ENCODE peak calls at places on chromosomes 6 and 20, in six cellular contexts. One of them, this sample, is unnamed.
A peak's percentile ranks its signal among the peaks of the same experiment; 100 is the strongest.

GRCh38 chr20:24309596-24309995 is 159.8 kb upstream of the SYNDIG1 start:
- DNase-seq in activated T-helper 9 cell treated with anti-CD3 and anti-CD28 coated beads, Interleukin-2, amount 50 U/mL, for 16 hours: no peak
- DNase-seq in cardiac muscle cell: no peak
- DNase-seq in right cardiac atrium: no peak
- DNase-seq in stimulated activated CD8-positive, alpha-beta memory T cell treated with anti-CD3 and anti-CD28 coated beads, Interleukin-12 subunit alpha, Interleukin-12 subunit beta, amount 100 ng/mL, for 4 hours: no peak
- DNase-seq in astrocyte of the hippocampus: no peak
- DNase-seq in this sample: no peak

GRCh38 chr6:32177182-32177787 is 920 bp upstream of the RNF5 start:
- DNase-seq in stimulated activated CD8-positive, alpha-beta memory T cell treated with anti-CD3 and anti-CD28 coated beads, Interleukin-12 subunit alpha, Interleukin-12 subunit beta, amount 100 ng/mL, for 4 hours: no peak
- DNase-seq in activated T-helper 9 cell treated with anti-CD3 and anti-CD28 coated beads, Interleukin-2, amount 50 U/mL, for 16 hours: no peak
- DNase-seq in cardiac muscle cell: peak; percentile 77
- DNase-seq in astrocyte of the hippocampus: no peak
- DNase-seq in right cardiac atrium: no peak
- DNase-seq in this sample: no peak

GRCh38 chr6:47132724-47133123 is 90.6 kb upstream of the ADGRF1 start:
- DNase-seq in right cardiac atrium: no peak
- DNase-seq in cardiac muscle cell: peak; percentile 26
- DNase-seq in activated T-helper 9 cell treated with anti-CD3 and anti-CD28 coated beads, Interleukin-2, amount 50 U/mL, for 16 hours: no peak
- DNase-seq in astrocyte of the hippocampus: no peak
- DNase-seq in stimulated activated CD8-positive, alpha-beta memory T cell treated with anti-CD3 and anti-CD28 coated beads, Interleukin-12 subunit alpha, Interleukin-12 subunit beta, amount 100 ng/mL, for 4 hours: no peak
- DNase-seq in this sample: no peak

GRCh38 chr6:52596371-52597028 is 19.6 kb upstream of the TRAM2 start:
- DNase-seq in astrocyte of the hippocampus: no peak
- DNase-seq in activated T-helper 9 cell treated with anti-CD3 and anti-CD28 coated beads, Interleukin-2, amount 50 U/mL, for 16 hours: no peak
- DNase-seq in stimulated activated CD8-positive, alpha-beta memory T cell treated with anti-CD3 and anti-CD28 coated beads, Interleukin-12 subunit alpha, Interleukin-12 subunit beta, amount 100 ng/mL, for 4 hours: no peak
- DNase-seq in cardiac muscle cell: no peak
- DNase-seq in right cardiac atrium: no peak
- DNase-seq in this sample: peak; percentile 68

GRCh38 chr6:1321715-1322114 is 9.8 kb downstream of the FOXQ1 start:
- DNase-seq in astrocyte of the hippocampus: no peak
- DNase-seq in cardiac muscle cell: no peak
- DNase-seq in stimulated activated CD8-positive, alpha-beta memory T cell treated with anti-CD3 and anti-CD28 coated beads, Interleukin-12 subunit alpha, Interleukin-12 subunit beta, amount 100 ng/mL, for 4 hours: no peak
- DNase-seq in activated T-helper 9 cell treated with anti-CD3 and anti-CD28 coated beads, Interleukin-2, amount 50 U/mL, for 16 hours: no peak
- DNase-seq in right cardiac atrium: no peak
- DNase-seq in this sample: peak; percentile 68

GRCh38 chr6:169009658-169010057 is 244.0 kb downstream of the THBS2 start:
- DNase-seq in cardiac muscle cell: no peak
- DNase-seq in activated T-helper 9 cell treated with anti-CD3 and anti-CD28 coated beads, Interleukin-2, amount 50 U/mL, for 16 hours: no peak
- DNase-seq in stimulated activated CD8-positive, alpha-beta memory T cell treated with anti-CD3 and anti-CD28 coated beads, Interleukin-12 subunit alpha, Interleukin-12 subunit beta, amount 100 ng/mL, for 4 hours: no peak
- DNase-seq in astrocyte of the hippocampus: no peak
- DNase-seq in right cardiac atrium: no peak
- DNase-seq in this sample: no peak

GRCh38 chr20:52150440-52151258 is 40.9 kb downstream of the ZFP64 start:
- DNase-seq in stimulated activated CD8-positive, alpha-beta memory T cell treated with anti-CD3 and anti-CD28 coated beads, Interleukin-12 subunit alpha, Interleukin-12 subunit beta, amount 100 ng/mL, for 4 hours: no peak
- DNase-seq in cardiac muscle cell: peak; percentile 56
- DNase-seq in right cardiac atrium: no peak
- DNase-seq in activated T-helper 9 cell treated with anti-CD3 and anti-CD28 coated beads, Interleukin-2, amount 50 U/mL, for 16 hours: no peak
- DNase-seq in astrocyte of the hippocampus: peak; percentile 63
- DNase-seq in this sample: peak; percentile 76

GRCh38 chr6:10166031-10166430 is 248.8 kb downstream of the TFAP2A start:
- DNase-seq in right cardiac atrium: no peak
- DNase-seq in stimulated activated CD8-positive, alpha-beta memory T cell treated with anti-CD3 and anti-CD28 coated beads, Interleukin-12 subunit alpha, Interleukin-12 subunit beta, amount 100 ng/mL, for 4 hours: no peak
- DNase-seq in astrocyte of the hippocampus: no peak
- DNase-seq in cardiac muscle cell: no peak
- DNase-seq in activated T-helper 9 cell treated with anti-CD3 and anti-CD28 coated beads, Interleukin-2, amount 50 U/mL, for 16 hours: no peak
- DNase-seq in this sample: no peak

GRCh38 chr6:16136536-16137450 is 7.9 kb downstream of the MYLIP start:
- DNase-seq in activated T-helper 9 cell treated with anti-CD3 and anti-CD28 coated beads, Interleukin-2, amount 50 U/mL, for 16 hours: peak; percentile 13
- DNase-seq in astrocyte of the hippocampus: peak; percentile 84
- DNase-seq in stimulated activated CD8-positive, alpha-beta memory T cell treated with anti-CD3 and anti-CD28 coated beads, Interleukin-12 subunit alpha, Interleukin-12 subunit beta, amount 100 ng/mL, for 4 hours: no peak
- DNase-seq in right cardiac atrium: no peak
- DNase-seq in cardiac muscle cell: no peak
- DNase-seq in this sample: peak; percentile 70

GRCh38 chr6:114007451-114007953 is 36.6 kb upstream of the HDAC2 start:
- DNase-seq in cardiac muscle cell: no peak
- DNase-seq in astrocyte of the hippocampus: peak; percentile 46
- DNase-seq in right cardiac atrium: no peak
- DNase-seq in activated T-helper 9 cell treated with anti-CD3 and anti-CD28 coated beads, Interleukin-2, amount 50 U/mL, for 16 hours: no peak
- DNase-seq in stimulated activated CD8-positive, alpha-beta memory T cell treated with anti-CD3 and anti-CD28 coated beads, Interleukin-12 subunit alpha, Interleukin-12 subunit beta, amount 100 ng/mL, for 4 hours: no peak
- DNase-seq in this sample: no peak

GRCh38 chr20:50385733-50386640 is 124.2 kb upstream of the PTPN1 start:
- DNase-seq in cardiac muscle cell: no peak
- DNase-seq in stimulated activated CD8-positive, alpha-beta memory T cell treated with anti-CD3 and anti-CD28 coated beads, Interleukin-12 subunit alpha, Interleukin-12 subunit beta, amount 100 ng/mL, for 4 hours: peak; percentile 49
- DNase-seq in astrocyte of the hippocampus: no peak
- DNase-seq in right cardiac atrium: no peak
- DNase-seq in activated T-helper 9 cell treated with anti-CD3 and anti-CD28 coated beads, Interleukin-2, amount 50 U/mL, for 16 hours: peak; percentile 7
- DNase-seq in this sample: no peak

GRCh38 chr20:37007898-37008649 is 56.6 kb upstream of the SAMHD1 start:
- DNase-seq in cardiac muscle cell: peak; percentile 20
- DNase-seq in astrocyte of the hippocampus: peak; percentile 48
- DNase-seq in stimulated activated CD8-positive, alpha-beta memory T cell treated with anti-CD3 and anti-CD28 coated beads, Interleukin-12 subunit alpha, Interleukin-12 subunit beta, amount 100 ng/mL, for 4 hours: no peak
- DNase-seq in activated T-helper 9 cell treated with anti-CD3 and anti-CD28 coated beads, Interleukin-2, amount 50 U/mL, for 16 hours: no peak
- DNase-seq in right cardiac atrium: no peak
- DNase-seq in this sample: peak; percentile 45

GRCh38 chr6:30074331-30075093 is 1.1 kb downstream of the RNF39 start:
- DNase-seq in cardiac muscle cell: no peak
- DNase-seq in activated T-helper 9 cell treated with anti-CD3 and anti-CD28 coated beads, Interleukin-2, amount 50 U/mL, for 16 hours: no peak
- DNase-seq in right cardiac atrium: peak; percentile 41
- DNase-seq in astrocyte of the hippocampus: peak; percentile 38
- DNase-seq in stimulated activated CD8-positive, alpha-beta memory T cell treated with anti-CD3 and anti-CD28 coated beads, Interleukin-12 subunit alpha, Interleukin-12 subunit beta, amount 100 ng/mL, for 4 hours: no peak
- DNase-seq in this sample: peak; percentile 32

GRCh38 chr6:43454290-43455033 is 886 bp downstream of the DLK2 start:
- DNase-seq in right cardiac atrium: peak; percentile 95
- DNase-seq in stimulated activated CD8-positive, alpha-beta memory T cell treated with anti-CD3 and anti-CD28 coated beads, Interleukin-12 subunit alpha, Interleukin-12 subunit beta, amount 100 ng/mL, for 4 hours: peak; percentile 48
- DNase-seq in activated T-helper 9 cell treated with anti-CD3 and anti-CD28 coated beads, Interleukin-2, amount 50 U/mL, for 16 hours: peak; percentile 54
- DNase-seq in astrocyte of the hippocampus: peak; percentile 92
- DNase-seq in cardiac muscle cell: peak; percentile 89
- DNase-seq in this sample: peak; percentile 94

GRCh38 chr6:116010400-116011095 is 50.1 kb downstream of the FRK start:
- DNase-seq in activated T-helper 9 cell treated with anti-CD3 and anti-CD28 coated beads, Interleukin-2, amount 50 U/mL, for 16 hours: peak; percentile 8
- DNase-seq in cardiac muscle cell: peak; percentile 65
- DNase-seq in right cardiac atrium: peak; percentile 75
- DNase-seq in astrocyte of the hippocampus: peak; percentile 83
- DNase-seq in stimulated activated CD8-positive, alpha-beta memory T cell treated with anti-CD3 and anti-CD28 coated beads, Interleukin-12 subunit alpha, Interleukin-12 subunit beta, amount 100 ng/mL, for 4 hours: no peak
- DNase-seq in this sample: peak; percentile 59

GRCh38 chr20:38790210-38791053 is 15.1 kb upstream of the PPP1R16B start:
- DNase-seq in stimulated activated CD8-positive, alpha-beta memory T cell treated with anti-CD3 and anti-CD28 coated beads, Interleukin-12 subunit alpha, Interleukin-12 subunit beta, amount 100 ng/mL, for 4 hours: no peak
- DNase-seq in right cardiac atrium: no peak
- DNase-seq in astrocyte of the hippocampus: peak; percentile 8
- DNase-seq in activated T-helper 9 cell treated with anti-CD3 and anti-CD28 coated beads, Interleukin-2, amount 50 U/mL, for 16 hours: peak; percentile 8
- DNase-seq in cardiac muscle cell: peak; percentile 60
- DNase-seq in this sample: peak; percentile 43

GRCh38 chr20:44990425-44990824 is 24.1 kb downstream of the STK4 start:
- DNase-seq in right cardiac atrium: no peak
- DNase-seq in astrocyte of the hippocampus: peak; percentile 2
- DNase-seq in activated T-helper 9 cell treated with anti-CD3 and anti-CD28 coated beads, Interleukin-2, amount 50 U/mL, for 16 hours: peak; percentile 36
- DNase-seq in stimulated activated CD8-positive, alpha-beta memory T cell treated with anti-CD3 and anti-CD28 coated beads, Interleukin-12 subunit alpha, Interleukin-12 subunit beta, amount 100 ng/mL, for 4 hours: no peak
- DNase-seq in cardiac muscle cell: no peak
- DNase-seq in this sample: peak; percentile 40

GRCh38 chr20:45087115-45087785 is 13.7 kb downstream of the KCNS1 start:
- DNase-seq in right cardiac atrium: no peak
- DNase-seq in stimulated activated CD8-positive, alpha-beta memory T cell treated with anti-CD3 and anti-CD28 coated beads, Interleukin-12 subunit alpha, Interleukin-12 subunit beta, amount 100 ng/mL, for 4 hours: no peak
- DNase-seq in astrocyte of the hippocampus: no peak
- DNase-seq in cardiac muscle cell: no peak
- DNase-seq in activated T-helper 9 cell treated with anti-CD3 and anti-CD28 coated beads, Interleukin-2, amount 50 U/mL, for 16 hours: no peak
- DNase-seq in this sample: no peak

GRCh38 chr20:6632187-6632586 is 135.3 kb upstream of the BMP2 start:
- DNase-seq in right cardiac atrium: no peak
- DNase-seq in astrocyte of the hippocampus: peak; percentile 35
- DNase-seq in stimulated activated CD8-positive, alpha-beta memory T cell treated with anti-CD3 and anti-CD28 coated beads, Interleukin-12 subunit alpha, Interleukin-12 subunit beta, amount 100 ng/mL, for 4 hours: no peak
- DNase-seq in cardiac muscle cell: peak; percentile 23
- DNase-seq in activated T-helper 9 cell treated with anti-CD3 and anti-CD28 coated beads, Interleukin-2, amount 50 U/mL, for 16 hours: no peak
- DNase-seq in this sample: no peak